ENCODE peak calls at places on chromosomes 5 and 9, in seven cellular contexts. M is anterior cingulate cortex; W is NCI-H524 treated with DMSO at 0.1 percent for 48 hours; J is adrenal gland; B is stimulated activated CD4-positive, alpha-beta T cell treated with anti-CD3 and anti-CD28 coated beads, TNF-alpha, amount 100 ng/mL, for 24 hours; C is stimulated activated CD8-positive, alpha-beta memory T cell treated with anti-CD3 and anti-CD28 coated beads, Interleukin-15, amount 100 ng/mL, for 24 hours; N is NCI-H1436. H is an unnamed sample.

GRCh38 chr5:149544199-149544472 is 7.1 kb downstream of the CSNK1A1 start:
- DNase-seq in C (no peak), M (no peak), B (no peak), J (no peak), N (no peak), W (no peak), H (no peak)

GRCh38 chr5:71719092-71719964 is at the start of gene CARTPT:
- DNase-seq in C (no peak), W (no peak), M (no peak), J (peak; percentile 22), N (no peak), B (no peak), H (no peak)

GRCh38 chr5:68950111-68950510 is 143.7 kb upstream of the SLC30A5 start:
- DNase-seq in W (no peak), N (no peak), B (no peak), M (no peak), J (peak; percentile 57), C (no peak), H (no peak)

GRCh38 chr9:82513242-82513750 is 524.7 kb downstream of the SPATA31D1 start:
- DNase-seq in J (no peak), N (no peak), W (no peak), B (no peak), M (no peak), C (no peak), H (no peak)

GRCh38 chr5:142866563-142867275 is 96.5 kb downstream of the ARHGAP26 start:
- DNase-seq in C (no peak), J (peak; percentile 48), N (peak; percentile 68), M (no peak), B (peak; percentile 17), W (no peak), H (peak; percentile 62)

GRCh38 chr9:124354364-124355031 is 60.7 kb downstream of the PSMB7 start:
- DNase-seq in J (no peak), C (no peak), B (no peak), N (no peak), W (no peak), M (no peak), H (no peak)

GRCh38 chr5:20305463-20305862 is 317.5 kb upstream of the CDH18 start:
- DNase-seq in J (no peak), W (no peak), N (no peak), C (no peak), M (no peak), B (no peak), H (no peak)

GRCh38 chr9:101443358-101443757 is 7.8 kb upstream of the ALDOB start:
- DNase-seq in W (peak; percentile 96), N (no peak), B (no peak), J (no peak), C (no peak), M (no peak), H (no peak)

GRCh38 chr5:27944471-27944870 is 906.1 kb upstream of the CDH9 start:
- DNase-seq in M (no peak), B (no peak), N (no peak), W (no peak), C (no peak), J (no peak), H (no peak)

GRCh38 chr9:19619221-19619620 is 169.6 kb downstream of the SLC24A2 start:
- DNase-seq in B (no peak), M (no peak), N (no peak), C (no peak), W (no peak), J (no peak), H (peak; percentile 62)

GRCh38 chr5:15592728-15593127 is 92.7 kb downstream of the FBXL7 start:
- DNase-seq in M (no peak), N (no peak), B (no peak), W (no peak), J (no peak), C (no peak), H (no peak)

GRCh38 chr5:5497132-5497748 is 74.8 kb downstream of the ICE1 start:
- DNase-seq in W (peak; percentile 62), J (peak; percentile 79), M (peak; percentile 8), C (no peak), B (no peak), N (no peak), H (peak; percentile 69)

GRCh38 chr5:168882283-168882682 is 303.1 kb upstream of the PANK3 start:
- DNase-seq in W (no peak), B (no peak), C (no peak), J (no peak), M (no peak), N (no peak), H (no peak)

GRCh38 chr5:107372723-107373487 is 297.8 kb downstream of the EFNA5 start:
- DNase-seq in M (no peak), C (no peak), J (no peak), N (no peak), B (no peak), W (no peak), H (no peak)

GRCh38 chr5:64789457-64789856 is 20.7 kb downstream of the CWC27 start:
- DNase-seq in W (no peak), M (no peak), N (no peak), J (no peak), B (no peak), C (no peak), H (no peak)

GRCh38 chr9:133935328-133936040 is 56.6 kb downstream of the VAV2 start:
- DNase-seq in M (no peak), J (peak; percentile 60), C (no peak), N (no peak), W (no peak), B (no peak), H (no peak)

GRCh38 chr5:43019615-43020293 is 20.4 kb downstream of the ANXA2R start:
- DNase-seq in B (peak; percentile 72), N (peak; percentile 82), W (peak; percentile 96), J (peak; percentile 76), M (no peak), C (peak; percentile 42), H (no peak)

GRCh38 chr5:2742921-2743679 is 8.4 kb downstream of the IRX2 start:
- DNase-seq in C (no peak), W (no peak), B (no peak), N (no peak), J (no peak), M (no peak), H (no peak)

GRCh38 chr9:112037281-112038016 is 137.6 kb downstream of the SUSD1 start:
- DNase-seq in J (no peak), B (peak; percentile 56), C (peak; percentile 20), N (no peak), W (no peak), M (no peak), H (no peak)

GRCh38 chr9:82170871-82171270 is 182.3 kb downstream of the SPATA31D1 start:
- DNase-seq in W (no peak), M (no peak), C (no peak), J (no peak), N (no peak), B (no peak), H (no peak)

GRCh38 chr5:5316333-5316732 is 106.1 kb upstream of the ICE1 start:
- DNase-seq in B (no peak), N (no peak), M (no peak), J (no peak), C (no peak), W (no peak), H (no peak)

GRCh38 chr5:33781286-33781685 is 110.5 kb downstream of the ADAMTS12 start:
- DNase-seq in N (no peak), C (no peak), B (no peak), W (no peak), J (no peak), M (no peak), H (no peak)

GRCh38 chr5:169970911-169971436 is 9.3 kb downstream of the INSYN2B start:
- DNase-seq in J (peak; percentile 44), C (no peak), M (no peak), B (no peak), N (no peak), W (no peak), H (no peak)